ENCODE peak calls at places on chromosomes 13 and 19, in eight cellular contexts. One of them, this sample, is unnamed.

GRCh38 chr13:99119686-99120085 is 81.0 kb upstream of the UBAC2 start:
- DNase-seq in activated B cell treated with CpG ODN at 0.5 μM for 24 hours: no peak
- DNase-seq in neural progenitor cell: no peak
- DNase-seq in tibial nerve: no peak
- DNase-seq in hepatocyte: no peak
- DNase-seq in WTC11: no peak
- DNase-seq in CD4-positive, alpha-beta T cell: no peak
- DNase-seq in K562: no peak
- DNase-seq in this sample: peak; percentile 53

GRCh38 chr19:40740747-40741146 is 9.5 kb downstream of the ACTMAP start:
- DNase-seq in neural progenitor cell: no peak
- DNase-seq in tibial nerve: peak; percentile 57
- DNase-seq in CD4-positive, alpha-beta T cell: no peak
- DNase-seq in activated B cell treated with CpG ODN at 0.5 μM for 24 hours: no peak
- DNase-seq in hepatocyte: no peak
- DNase-seq in WTC11: no peak
- DNase-seq in K562: no peak
- DNase-seq in this sample: no peak

GRCh38 chr19:55146078-55146647 is 2.8 kb downstream of the TNNT1 start:
- DNase-seq in CD4-positive, alpha-beta T cell: no peak
- DNase-seq in activated B cell treated with CpG ODN at 0.5 μM for 24 hours: no peak
- DNase-seq in neural progenitor cell: peak; percentile 75
- DNase-seq in hepatocyte: no peak
- DNase-seq in tibial nerve: no peak
- DNase-seq in WTC11: peak; percentile 79
- DNase-seq in K562: peak; percentile 88
- DNase-seq in this sample: peak; percentile 49

GRCh38 chr19:23071087-23071511 is 45.7 kb upstream of the ZNF730 start:
- DNase-seq in hepatocyte: no peak
- DNase-seq in WTC11: peak; percentile 33
- DNase-seq in neural progenitor cell: no peak
- DNase-seq in CD4-positive, alpha-beta T cell: no peak
- DNase-seq in K562: no peak
- DNase-seq in activated B cell treated with CpG ODN at 0.5 μM for 24 hours: no peak
- DNase-seq in tibial nerve: no peak
- DNase-seq in this sample: peak; percentile 20

GRCh38 chr13:72293206-72293605 is 426.2 kb upstream of the DACH1 start:
- DNase-seq in activated B cell treated with CpG ODN at 0.5 μM for 24 hours: no peak
- DNase-seq in tibial nerve: no peak
- DNase-seq in hepatocyte: no peak
- DNase-seq in CD4-positive, alpha-beta T cell: no peak
- DNase-seq in WTC11: no peak
- DNase-seq in K562: no peak
- DNase-seq in neural progenitor cell: no peak
- DNase-seq in this sample: no peak

GRCh38 chr19:17311455-17312248 is 2.3 kb downstream of the DDA1 start:
- DNase-seq in hepatocyte: peak; percentile 74
- DNase-seq in tibial nerve: no peak
- DNase-seq in neural progenitor cell: no peak
- DNase-seq in WTC11: no peak
- DNase-seq in CD4-positive, alpha-beta T cell: no peak
- DNase-seq in K562: no peak
- DNase-seq in activated B cell treated with CpG ODN at 0.5 μM for 24 hours: no peak
- DNase-seq in this sample: no peak

GRCh38 chr19:2385053-2385721 is 25.1 kb downstream of the TMPRSS9 start:
- DNase-seq in activated B cell treated with CpG ODN at 0.5 μM for 24 hours: no peak
- DNase-seq in hepatocyte: peak; percentile 76
- DNase-seq in K562: peak; percentile 95
- DNase-seq in tibial nerve: no peak
- DNase-seq in neural progenitor cell: peak; percentile 79
- DNase-seq in WTC11: peak; percentile 84
- DNase-seq in CD4-positive, alpha-beta T cell: no peak
- DNase-seq in this sample: no peak

GRCh38 chr13:59088716-59089115 is 1075.0 kb downstream of the DIAPH3 start:
- DNase-seq in tibial nerve: no peak
- DNase-seq in CD4-positive, alpha-beta T cell: no peak
- DNase-seq in K562: no peak
- DNase-seq in activated B cell treated with CpG ODN at 0.5 μM for 24 hours: no peak
- DNase-seq in WTC11: no peak
- DNase-seq in hepatocyte: no peak
- DNase-seq in neural progenitor cell: no peak
- DNase-seq in this sample: no peak

GRCh38 chr13:97411894-97412460 is 22.0 kb upstream of the RAP2A start:
- DNase-seq in WTC11: no peak
- DNase-seq in activated B cell treated with CpG ODN at 0.5 μM for 24 hours: no peak
- DNase-seq in neural progenitor cell: no peak
- DNase-seq in tibial nerve: no peak
- DNase-seq in CD4-positive, alpha-beta T cell: no peak
- DNase-seq in hepatocyte: no peak
- DNase-seq in K562: no peak
- DNase-seq in this sample: no peak

GRCh38 chr19:54029930-54030490 is 33.7 kb downstream of the VSTM1 start:
- DNase-seq in activated B cell treated with CpG ODN at 0.5 μM for 24 hours: no peak
- DNase-seq in tibial nerve: peak; percentile 22
- DNase-seq in K562: peak; percentile 63
- DNase-seq in hepatocyte: peak; percentile 80
- DNase-seq in neural progenitor cell: peak; percentile 81
- DNase-seq in WTC11: peak; percentile 86
- DNase-seq in CD4-positive, alpha-beta T cell: peak; percentile 36
- DNase-seq in this sample: peak; percentile 71

GRCh38 chr13:114226088-114226487 is 8.6 kb upstream of the CDC16 start:
- DNase-seq in tibial nerve: no peak
- DNase-seq in K562: no peak
- DNase-seq in neural progenitor cell: no peak
- DNase-seq in hepatocyte: no peak
- DNase-seq in activated B cell treated with CpG ODN at 0.5 μM for 24 hours: no peak
- DNase-seq in WTC11: no peak
- DNase-seq in CD4-positive, alpha-beta T cell: peak; percentile 23
- DNase-seq in this sample: no peak

GRCh38 chr19:48230555-48231129 is 25.1 kb downstream of the CARD8 start:
- DNase-seq in WTC11: no peak
- DNase-seq in CD4-positive, alpha-beta T cell: no peak
- DNase-seq in neural progenitor cell: no peak
- DNase-seq in hepatocyte: no peak
- DNase-seq in activated B cell treated with CpG ODN at 0.5 μM for 24 hours: no peak
- DNase-seq in K562: peak; percentile 22
- DNase-seq in tibial nerve: no peak
- DNase-seq in this sample: peak; percentile 75

DNA sequence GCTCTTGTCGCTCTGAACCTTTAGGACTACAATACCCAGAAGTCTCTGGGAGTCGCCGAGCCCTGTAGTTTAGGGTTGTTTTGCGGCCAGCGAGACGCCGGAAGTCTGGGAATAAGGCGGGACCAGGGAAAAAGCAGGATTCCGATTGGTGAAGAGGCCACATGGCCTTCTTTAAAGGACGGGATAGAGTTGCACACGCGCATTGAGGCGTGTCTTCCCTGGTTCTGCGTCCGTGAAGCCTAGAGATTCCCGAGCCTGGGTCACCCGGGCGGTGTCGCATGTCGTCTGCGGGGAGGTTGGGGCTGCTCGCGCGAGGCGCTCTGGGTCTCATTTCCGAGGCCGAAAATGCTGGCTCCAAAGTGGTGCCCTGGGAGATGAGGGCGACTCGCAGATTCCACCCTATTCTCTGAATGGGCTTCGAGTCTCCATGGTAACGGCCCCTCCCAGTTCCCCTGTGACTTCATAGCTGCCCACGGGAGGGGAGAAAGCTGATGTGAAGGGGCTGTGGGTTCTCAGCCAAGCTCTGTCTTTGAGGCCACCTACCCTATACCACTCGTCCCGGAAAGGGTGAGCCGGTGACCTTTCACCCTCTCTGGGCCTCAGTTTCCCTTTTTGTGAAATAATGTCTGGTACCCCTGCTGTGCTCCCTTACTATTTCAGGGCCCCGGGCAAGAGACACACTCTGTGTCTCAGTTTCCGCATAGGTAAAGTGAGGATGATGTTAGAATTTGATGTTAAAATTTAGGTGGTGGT is 613 bp upstream of the ZSCAN5A start:
- DNase-seq in hepatocyte: peak; percentile 97
- DNase-seq in activated B cell treated with CpG ODN at 0.5 μM for 24 hours: peak; percentile 77
- DNase-seq in WTC11: peak; percentile 91
- DNase-seq in CD4-positive, alpha-beta T cell: peak; percentile 86
- DNase-seq in K562: peak; percentile 92
- DNase-seq in tibial nerve: peak; percentile 88
- DNase-seq in neural progenitor cell: peak; percentile 97
- DNase-seq in this sample: peak; percentile 94
- TF ChIP-seq CTCF in hepatocyte: no peak
- TF ChIP-seq CTCF in activated B cell treated with CpG ODN at 0.5 μM for 24 hours: no peak
- TF ChIP-seq CTCF in WTC11: no peak
- TF ChIP-seq CTCF in CD4-positive, alpha-beta T cell: no peak
- TF ChIP-seq CTCF in K562: no peak
- TF ChIP-seq CTCF in tibial nerve: no peak
- TF ChIP-seq CTCF in neural progenitor cell: no peak
- TF ChIP-seq CTCF in this sample: no peak

DNA sequence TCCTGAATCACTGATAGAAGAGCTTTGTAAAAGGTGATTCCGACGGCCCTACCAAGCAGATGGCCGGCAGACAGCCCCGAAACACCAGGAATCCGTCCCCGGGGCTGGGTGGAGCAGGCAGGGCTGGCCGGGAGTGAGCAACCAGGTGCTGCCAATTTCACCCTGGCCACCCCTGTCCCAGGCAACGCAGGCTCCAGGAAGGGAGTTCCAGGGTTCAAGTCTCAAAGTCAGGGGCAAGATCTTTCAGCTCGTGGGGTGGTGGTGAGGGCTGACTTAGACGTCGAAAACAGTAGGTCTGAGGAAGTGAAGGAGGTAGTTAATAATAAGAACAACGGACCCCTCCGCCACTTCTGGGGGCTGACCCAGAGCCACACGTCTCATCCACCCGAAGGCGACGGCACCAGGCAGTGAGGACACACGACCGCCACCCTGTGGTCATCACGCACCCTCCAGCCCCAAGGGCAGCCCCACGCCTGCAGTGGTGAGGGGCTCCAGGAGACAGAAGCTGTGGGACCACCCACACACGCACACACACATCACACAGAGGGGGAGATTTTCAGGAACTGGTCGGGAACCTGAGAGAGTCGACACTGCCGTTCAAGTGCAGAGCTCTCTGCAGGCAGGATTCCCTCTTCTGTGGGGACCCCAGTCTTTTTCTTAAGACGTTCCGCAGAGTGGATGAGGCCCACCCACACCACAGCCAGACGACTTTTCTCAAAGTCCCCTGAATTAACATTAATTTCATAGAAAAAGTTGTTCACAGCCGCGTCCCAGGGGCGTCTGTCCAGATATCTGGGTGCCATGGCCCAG is 67.2 kb downstream of the SPACA7 start:
- DNase-seq in neural progenitor cell: peak; percentile 81
- DNase-seq in WTC11: peak; percentile 79
- DNase-seq in CD4-positive, alpha-beta T cell: no peak
- DNase-seq in hepatocyte: no peak
- DNase-seq in tibial nerve: no peak
- DNase-seq in K562: peak; percentile 18
- DNase-seq in activated B cell treated with CpG ODN at 0.5 μM for 24 hours: no peak
- DNase-seq in this sample: peak; percentile 28
- TF ChIP-seq CTCF in neural progenitor cell: peak; percentile 59
- TF ChIP-seq CTCF in WTC11: peak; percentile 15
- TF ChIP-seq CTCF in CD4-positive, alpha-beta T cell: no peak
- TF ChIP-seq CTCF in hepatocyte: peak; percentile 40
- TF ChIP-seq CTCF in tibial nerve: no peak
- TF ChIP-seq CTCF in K562: peak; percentile 41
- TF ChIP-seq CTCF in activated B cell treated with CpG ODN at 0.5 μM for 24 hours: no peak
- TF ChIP-seq CTCF in this sample: no peak

GRCh38 chr13:37473035-37473434 is 125.5 kb downstream of the POSTN start:
- DNase-seq in activated B cell treated with CpG ODN at 0.5 μM for 24 hours: no peak
- DNase-seq in CD4-positive, alpha-beta T cell: no peak
- DNase-seq in neural progenitor cell: no peak
- DNase-seq in hepatocyte: no peak
- DNase-seq in WTC11: peak; percentile 53
- DNase-seq in K562: peak; percentile 29
- DNase-seq in tibial nerve: no peak
- DNase-seq in this sample: peak; percentile 1
- TF ChIP-seq CTCF in activated B cell treated with CpG ODN at 0.5 μM for 24 hours: no peak
- TF ChIP-seq CTCF in CD4-positive, alpha-beta T cell: no peak
- TF ChIP-seq CTCF in neural progenitor cell: peak; percentile 39
- TF ChIP-seq CTCF in hepatocyte: no peak
- TF ChIP-seq CTCF in WTC11: peak; percentile 51
- TF ChIP-seq CTCF in K562: peak; percentile 46
- TF ChIP-seq CTCF in tibial nerve: no peak
- TF ChIP-seq CTCF in this sample: peak; percentile 30

DNA sequence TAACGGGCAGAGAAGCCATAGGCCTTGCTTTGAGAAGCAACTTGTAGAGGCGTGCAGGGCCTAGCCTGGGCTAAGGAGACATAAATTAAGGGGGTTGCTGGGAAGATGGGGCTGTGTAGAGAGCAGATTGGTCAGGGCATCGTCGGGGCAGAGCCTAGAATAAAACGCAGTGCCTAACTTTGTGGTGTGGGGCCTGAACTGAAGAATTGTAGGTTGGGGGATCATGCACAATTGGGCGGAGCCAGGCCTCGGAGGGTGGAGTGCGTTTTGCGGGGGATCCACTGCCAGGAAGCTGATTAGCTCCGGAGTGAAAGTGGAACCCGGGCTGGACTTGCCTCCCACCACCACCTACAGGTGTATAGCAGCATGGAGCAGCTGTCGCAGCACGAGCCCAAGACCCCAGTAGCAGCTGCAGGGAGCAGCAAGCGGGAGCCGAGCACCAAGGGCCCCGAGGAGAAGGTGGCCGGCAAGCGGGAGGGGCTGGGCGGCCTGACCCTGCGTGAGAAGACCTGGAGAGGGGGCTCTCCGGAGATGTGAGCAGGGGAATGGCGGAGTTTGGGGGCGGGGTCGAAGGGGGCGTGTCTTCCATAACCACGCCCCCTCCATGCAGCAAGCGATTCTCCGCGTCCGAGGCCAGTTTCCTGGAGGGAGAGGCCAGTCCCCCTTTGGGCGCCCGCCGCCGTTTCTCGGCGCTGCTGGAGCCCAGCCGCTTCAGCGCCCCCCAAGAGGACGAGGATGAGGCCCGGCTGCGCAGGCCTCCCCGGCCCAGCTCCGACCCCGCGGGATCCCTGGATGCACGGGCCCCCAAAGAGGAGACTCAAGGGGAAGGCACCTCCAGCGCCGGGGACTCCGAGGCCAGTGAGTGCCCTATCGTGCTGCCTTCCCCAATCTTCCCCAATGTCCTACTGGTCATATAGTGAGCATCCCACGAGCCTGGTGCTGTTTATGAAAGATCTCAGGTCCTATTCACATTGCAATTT is 13.8 kb downstream of the DNASE2 start:
- DNase-seq in hepatocyte: peak; percentile 85
- DNase-seq in K562: peak; percentile 92
- DNase-seq in activated B cell treated with CpG ODN at 0.5 μM for 24 hours: peak; percentile 74
- DNase-seq in neural progenitor cell: peak; percentile 93
- DNase-seq in tibial nerve: no peak
- DNase-seq in WTC11: peak; percentile 91
- DNase-seq in CD4-positive, alpha-beta T cell: peak; percentile 52
- DNase-seq in this sample: peak; percentile 84
- TF ChIP-seq CTCF in hepatocyte: no peak
- TF ChIP-seq CTCF in K562: peak; percentile 19
- TF ChIP-seq CTCF in activated B cell treated with CpG ODN at 0.5 μM for 24 hours: no peak
- TF ChIP-seq CTCF in neural progenitor cell: peak; percentile 31
- TF ChIP-seq CTCF in tibial nerve: no peak
- TF ChIP-seq CTCF in WTC11: no peak
- TF ChIP-seq CTCF in CD4-positive, alpha-beta T cell: no peak
- TF ChIP-seq CTCF in this sample: no peak

This sample was measured in activated CD8-positive, alpha-beta T cell treated with anti-CD3 and anti-CD28 coated beads for 36 hours.